ENCODE peak calls at places on chromosomes 6 and 20, in five cellular contexts. Q, U, X, R and L are unnamed samples. For H3K4me1, the result is how much of the 10 kb centered on the place peaks cover.

GRCh38 chr6:44854712-44855111 is 467.2 kb downstream of the CDC5L start:
- DNase-seq in U (no peak), Q (no peak), R (no peak), X (no peak), L (no peak)

GRCh38 chr6:169323221-169323620 is 69.6 kb upstream of the THBS2 start:
- DNase-seq in X (no peak), U (no peak), Q (no peak), R (no peak), L (no peak)

GRCh38 chr6:147301070-147301469 is 96.9 kb downstream of the STXBP5 start:
- DNase-seq in R (no peak), U (no peak), X (no peak), Q (no peak), L (no peak)

GRCh38 chr20:38937978-38938473 is 11.8 kb downstream of the FAM83D start:
- DNase-seq in R (no peak), X (no peak), U (no peak), Q (no peak), L (no peak)

GRCh38 chr20:63740070-63740500 is 509 bp downstream of the SLC2A4RG start:
- DNase-seq in U (peak), R (peak), X (peak), Q (no peak), L (peak)

GRCh38 chr6:88287696-88288095 is 121.5 kb upstream of the CNR1 start:
- DNase-seq in Q (no peak), X (no peak), R (no peak), U (no peak), L (no peak)

GRCh38 chr6:53627391-53628218 is 38.0 kb downstream of the KLHL31 start:
- DNase-seq in Q (no peak), X (no peak), U (no peak), R (no peak), L (no peak)

GRCh38 chr6:111918825-111919224 is 45.6 kb upstream of the FYN start:
- DNase-seq in U (no peak), X (no peak), Q (peak), R (peak), L (no peak)

GRCh38 chr6:53793318-53793975 is 1.4 kb upstream of the LRRC1 start:
- DNase-seq in X (peak), R (peak), U (peak), Q (peak), L (peak)

GRCh38 chr6:25962368-25963127 is at the start of gene TRIM38:
- DNase-seq in U (no peak), R (peak), X (peak), Q (peak), L (no peak)

GRCh38 chr20:29325304-29325640 is 1932.2 kb upstream of the DEFB115 start:
- DNase-seq in Q (no peak), U (no peak), X (no peak), R (no peak), L (no peak)

GRCh38 chr20:37403107-37404033 is 57.4 kb downstream of the SRC start:
- DNase-seq in X (no peak), Q (no peak), R (no peak), U (no peak), L (no peak)

GRCh38 chr6:104566411-104566810 is 293.3 kb downstream of the HACE1 start:
- DNase-seq in Q (no peak), X (no peak), U (no peak), R (no peak), L (no peak)

GRCh38 chr6:139955366-139956155 is 581.1 kb upstream of the CITED2 start:
- DNase-seq in U (no peak), X (no peak), R (no peak), Q (no peak), L (no peak)

GRCh38 chr6:5084192-5084786 is 852 bp upstream of the PPP1R3G start:
- DNase-seq in R (no peak), U (no peak), X (no peak), Q (no peak), L (peak)

GRCh38 chr6:3229566-3230274 is 2.3 kb upstream of the TUBB2B start:
- DNase-seq in X (no peak), R (no peak), U (peak), Q (no peak), L (peak)

GRCh38 chr20:1676650-1677049 is 19.1 kb upstream of the SIRPG start:
- DNase-seq in Q (no peak), X (no peak), U (no peak), R (no peak), L (no peak)

GRCh38 chr20:20367681-20368413 is at the start of gene INSM1:
- DNase-seq in U (peak), Q (no peak), X (no peak), R (no peak), L (peak)

GRCh38 chr6:3865463-3865862 is 16.3 kb downstream of the FAM50B start:
- DNase-seq in U (no peak), Q (no peak), R (no peak), X (no peak), L (no peak)

GRCh38 chr20:59400666-59401065 is 100.3 kb downstream of the EDN3 start:
- DNase-seq in U (no peak), X (no peak), R (no peak), Q (no peak), L (no peak)

GRCh38 chr6:90083891-90084290 is 189.6 kb downstream of the GJA10 start:
- DNase-seq in U (no peak), X (no peak), Q (no peak), R (no peak), L (peak)

GRCh38 chr6:138406443-138406842 is 2.4 kb downstream of the HEBP2 start:
- DNase-seq in U (no peak), R (no peak), Q (no peak), X (no peak), L (peak)

GRCh38 chr6:111985202-111985731 is 68.6 kb upstream of the CCN6 start:
- DNase-seq in X (peak), R (peak), U (no peak), Q (no peak), L (no peak)

GRCh38 chr6:134097114-134097707 is 44.8 kb upstream of the SLC2A12 start:
- DNase-seq in X (peak), U (peak), R (peak), Q (peak), L (no peak)

GRCh38 chr6:107663308-107663707 is 160.8 kb downstream of the SCML4 start:
- DNase-seq in R (no peak), X (no peak), U (no peak), Q (no peak), L (no peak)
- H3K4me1 ChIP-seq in R (under half), X (under half), U (under half), Q (under half), L (under half)

GRCh38 chr6:35018184-35018523 is 123.0 kb downstream of the TCP11 start:
- DNase-seq in Q (no peak), X (no peak), R (no peak), U (no peak), L (no peak)
- H3K4me3 ChIP-seq in Q (peak), X (no peak), R (no peak), U (no peak), L (no peak)

GRCh38 chr6:10505529-10505928 is 15.6 kb upstream of the GCNT2 start:
- DNase-seq in X (no peak), Q (no peak), U (no peak), R (no peak), L (no peak)
- TF ChIP-seq CTCF in X (no peak), Q (no peak), U (no peak), R (no peak), L (no peak)

GRCh38 chr20:49989234-49990065 is 6.7 kb downstream of the SNAI1 start:
- DNase-seq in Q (peak), U (no peak), R (peak), X (no peak), L (no peak)
- H3K4me1 ChIP-seq in Q (under half), U (under half), R (under half), X (under half), L (under half)

GRCh38 chr6:33161354-33162320 is 30.6 kb downstream of the COL11A2 start:
- DNase-seq in X (peak), U (peak), R (peak), Q (peak), L (peak)

GRCh38 chr6:33160728-33161323 is 31.4 kb downstream of the COL11A2 start:
- DNase-seq in U (no peak), R (peak), X (no peak), Q (no peak), L (peak)

GRCh38 chr6:33164176-33164575 is 28.1 kb downstream of the COL11A2 start:
- DNase-seq in U (no peak), R (no peak), X (no peak), Q (no peak), L (no peak)

GRCh38 chr6:33163540-33163939 is 28.7 kb downstream of the COL11A2 start:
- DNase-seq in X (no peak), R (no peak), U (no peak), Q (no peak), L (no peak)

GRCh38 chr6:33162471-33162870 is 29.8 kb downstream of the COL11A2 start:
- DNase-seq in Q (no peak), U (no peak), R (no peak), X (no peak), L (no peak)
- H3K4me3 ChIP-seq in Q (no peak), U (no peak), R (no peak), X (no peak), L (no peak)

GRCh38 chr20:44231193-44231592 is 15.9 kb upstream of the GDAP1L1 start:
- DNase-seq in R (no peak), U (no peak), Q (no peak), X (no peak), L (no peak)
- TF ChIP-seq CTCF in R (no peak), U (no peak), Q (no peak), X (no peak), L (no peak)

DNA sequence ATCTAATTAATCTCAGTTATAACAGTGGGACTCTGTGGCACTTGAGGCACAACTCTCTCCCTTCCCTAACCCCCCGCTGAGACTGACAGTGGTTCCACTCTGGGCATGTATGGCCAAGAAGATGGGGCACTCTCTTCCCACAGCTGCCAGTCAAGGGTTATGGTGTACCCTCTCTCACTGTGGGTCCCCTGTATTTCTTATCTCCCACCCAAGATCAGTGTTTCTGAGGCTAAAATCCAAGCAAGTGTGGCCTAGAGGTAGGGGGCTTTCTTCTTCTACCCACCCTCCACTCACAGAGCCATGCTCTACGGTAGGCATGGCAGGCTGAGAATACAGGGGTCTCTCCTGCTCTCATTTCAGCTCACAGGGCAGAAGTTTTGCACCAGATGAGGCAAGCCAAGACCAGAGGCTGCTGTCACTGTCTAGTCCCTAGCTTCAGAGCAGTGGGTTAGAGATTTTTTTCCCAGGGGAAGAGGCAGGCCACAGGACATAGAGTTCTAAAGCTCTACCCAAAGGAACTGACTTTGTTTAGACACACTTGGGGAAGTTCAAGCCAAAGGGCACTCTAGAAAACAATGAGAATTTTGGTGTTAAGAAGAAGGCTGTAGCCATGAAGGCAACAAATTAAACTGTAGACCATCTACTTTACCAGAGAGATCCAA is 31.7 kb upstream of the HINT3 start:
- DNase-seq in Q (no peak), X (no peak), R (no peak), U (no peak), L (no peak)
- H3K4me1 ChIP-seq in Q (under half), X (under half), R (under half), U (under half), L (under half)

GRCh38 chr6:71420693-71421328 is 132.2 kb downstream of the OGFRL1 start:
- DNase-seq in Q (peak), X (peak), R (peak), U (peak), L (peak)
- H3K4me3 ChIP-seq in Q (peak), X (peak), R (peak), U (peak), L (peak)